ENCODE peak calls at places on chromosome 5, in nine cellular contexts. L is fibroblast of lung, Y is psoas muscle, A is NB4, F is endodermal cell, C is astrocyte of the cerebellum, D is HFF-Myc, N is adipocyte, E is GM06990. H is an unnamed sample.

GRCh38 chr5:82225525-82226172 is 52.5 kb downstream of the RPS23 start:
- DNase-seq in L (peak; percentile 40), Y (peak; percentile 60), A (peak; percentile 71), F (peak; percentile 90), C (peak; percentile 44), D (peak; percentile 43), N (peak; percentile 83), E (peak; percentile 23), H (peak; percentile 59)

GRCh38 chr5:55402199-55402598 is 94.4 kb downstream of the MTREX start:
- DNase-seq in L (no peak), Y (no peak), A (no peak), F (peak; percentile 64), C (no peak), D (no peak), N (no peak), E (no peak), H (no peak)

GRCh38 chr5:73654861-73655318 is 28.9 kb downstream of the ARHGEF28 start:
- DNase-seq in L (no peak), Y (no peak), A (no peak), F (no peak), C (no peak), D (no peak), N (no peak), E (no peak), H (no peak)

GRCh38 chr5:76801803-76802195 is 17.0 kb upstream of the F2RL1 start:
- DNase-seq in L (no peak), Y (no peak), A (no peak), F (no peak), C (no peak), D (no peak), N (no peak), E (no peak), H (no peak)

GRCh38 chr5:125053179-125053578 is 306.7 kb upstream of the ZNF608 start:
- DNase-seq in L (no peak), Y (no peak), A (no peak), F (no peak), C (no peak), D (no peak), N (no peak), E (no peak), H (no peak)

GRCh38 chr5:76813982-76814562 is 4.8 kb upstream of the F2RL1 start:
- DNase-seq in L (peak; percentile 99), Y (no peak), A (no peak), F (no peak), C (peak; percentile 89), D (peak; percentile 79), N (peak; percentile 73), E (no peak), H (no peak)

GRCh38 chr5:42960472-42960871 is 79.6 kb downstream of the ANXA2R start:
- DNase-seq in L (no peak), Y (no peak), A (no peak), F (no peak), C (no peak), D (no peak), N (no peak), E (no peak), H (no peak)

GRCh38 chr5:138504799-138505198 is 38.2 kb downstream of the ETF1 start:
- DNase-seq in L (no peak), Y (no peak), A (no peak), F (no peak), C (no peak), D (no peak), N (peak; percentile 40), E (no peak), H (no peak)

GRCh38 chr5:32297181-32298055 is 15.3 kb downstream of the MTMR12 start:
- DNase-seq in L (no peak), Y (no peak), A (no peak), F (no peak), C (no peak), D (no peak), N (no peak), E (no peak), H (no peak)

GRCh38 chr5:74919487-74919886 is 53.3 kb upstream of the FAM169A start:
- DNase-seq in L (peak; percentile 58), Y (no peak), A (peak; percentile 57), F (peak; percentile 55), C (no peak), D (peak; percentile 41), N (peak; percentile 83), E (no peak), H (peak; percentile 55)

GRCh38 chr5:148559461-148559860 is 94.9 kb downstream of the HTR4 start:
- DNase-seq in L (no peak), Y (no peak), A (no peak), F (no peak), C (no peak), D (no peak), N (no peak), E (no peak), H (no peak)

DNA sequence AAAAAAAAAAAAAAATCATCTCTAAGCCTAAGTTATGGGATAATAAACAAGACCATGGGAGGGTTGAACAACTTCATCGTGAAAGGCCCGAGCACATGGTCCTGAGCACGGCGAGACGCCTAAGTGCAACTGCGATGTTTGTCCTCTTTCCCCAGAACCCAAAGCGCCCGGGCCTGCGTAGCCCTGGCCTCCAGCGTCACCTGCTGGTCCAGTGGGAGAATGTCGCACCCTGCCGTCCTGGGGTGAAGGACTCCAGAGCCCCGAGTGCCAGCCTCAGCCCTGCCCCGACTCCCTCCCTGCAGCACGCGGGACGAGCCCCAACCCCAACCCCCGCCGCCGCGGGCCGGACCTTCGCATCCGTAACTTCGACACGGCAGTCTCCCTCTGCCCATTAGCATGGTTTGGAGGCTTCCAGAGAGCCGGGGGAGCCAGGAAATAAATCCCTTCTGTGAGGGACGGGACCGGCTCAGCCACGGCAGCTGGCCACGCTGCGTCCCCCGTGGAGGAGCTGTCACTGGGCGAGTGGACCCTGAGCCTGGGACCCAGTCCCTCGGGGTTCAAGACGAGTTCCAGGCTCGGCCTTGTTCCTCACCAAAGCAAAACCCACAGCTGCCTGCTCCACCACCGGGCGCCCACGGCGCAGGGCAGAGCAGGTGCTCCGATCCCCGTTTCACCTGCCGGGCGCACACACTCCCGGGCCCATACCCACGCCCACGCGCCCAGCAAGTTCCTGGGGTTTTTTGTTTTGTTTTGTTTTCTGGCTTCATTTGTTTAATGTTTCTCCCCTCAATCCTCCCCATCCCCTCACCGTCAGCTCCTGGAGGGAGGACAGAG is 132.5 kb upstream of the HAND1 start:
- DNase-seq in L (peak; percentile 39), Y (peak; percentile 78), A (peak; percentile 82), F (peak; percentile 97), C (peak; percentile 16), D (peak; percentile 51), N (peak; percentile 91), E (peak; percentile 80), H (peak; percentile 14)
- H3K4me3 ChIP-seq in L (peak overlapping the region; percentile 52), Y (peak overlapping the region; percentile 50), A (no peak overlapping the region), F (peak overlapping the region; percentile 77), C (peak overlapping the region; percentile 16), D (peak overlapping the region; percentile 31), N (peak overlapping the region; percentile 73), E (peak overlapping the region; percentile 53), H (no peak overlapping the region)

GRCh38 chr5:137498736-137499505 is at the start of gene SPOCK1:
- DNase-seq in L (peak; percentile 66), Y (peak; percentile 86), A (peak; percentile 73), F (peak; percentile 91), C (peak; percentile 52), D (no peak), N (peak; percentile 95), E (peak; percentile 68), H (peak; percentile 7)

GRCh38 chr5:137497396-137498290 is 1.5 kb downstream of the SPOCK1 start:
- DNase-seq in L (no peak), Y (no peak), A (no peak), F (no peak), C (no peak), D (no peak), N (peak; percentile 28), E (peak; percentile 3), H (no peak)

GRCh38 chr5:137500616-137501225 is 1.6 kb upstream of the SPOCK1 start:
- DNase-seq in L (no peak), Y (no peak), A (no peak), F (no peak), C (no peak), D (no peak), N (no peak), E (no peak), H (no peak)

GRCh38 chr5:137496919-137497318 is 2.2 kb downstream of the SPOCK1 start:
- DNase-seq in L (no peak), Y (no peak), A (no peak), F (no peak), C (no peak), D (peak; percentile 19), N (peak; percentile 67), E (no peak), H (no peak)

DNA sequence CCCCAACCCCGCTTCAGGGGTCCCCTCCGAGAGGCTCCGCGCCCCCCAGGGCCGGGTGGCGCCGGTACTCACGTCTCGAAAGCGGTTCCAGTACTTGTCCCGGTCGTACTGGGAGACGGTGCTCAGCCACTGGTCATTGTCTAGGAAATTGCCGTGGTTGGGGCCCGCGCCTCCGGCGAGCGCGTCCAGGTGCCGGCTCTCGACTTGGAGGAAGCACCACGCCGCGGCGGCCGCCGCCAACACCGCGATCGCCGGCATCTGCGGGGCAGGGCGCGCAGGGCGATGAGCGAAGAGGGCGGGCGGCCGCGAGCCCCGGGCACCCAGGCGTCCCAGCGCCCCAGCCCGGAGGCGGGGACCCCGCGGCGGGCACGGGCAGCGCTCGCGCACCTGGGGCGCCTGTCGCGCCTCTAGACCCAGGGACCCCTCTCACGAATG is 808 bp downstream of the SPOCK1 start:
- DNase-seq in L (peak; percentile 51), Y (peak; percentile 54), A (no peak), F (peak; percentile 85), C (no peak), D (no peak), N (peak; percentile 70), E (peak; percentile 10), H (no peak)
- H3K4me3 ChIP-seq in L (peak overlapping the region; percentile 77), Y (peak overlapping the region; percentile 65), A (no peak overlapping the region), F (peak overlapping the region; percentile 79), C (peak overlapping the region; percentile 78), D (peak overlapping the region; percentile 58), N (peak overlapping the region; percentile 90), E (no peak overlapping the region), H (no peak overlapping the region)

DNA sequence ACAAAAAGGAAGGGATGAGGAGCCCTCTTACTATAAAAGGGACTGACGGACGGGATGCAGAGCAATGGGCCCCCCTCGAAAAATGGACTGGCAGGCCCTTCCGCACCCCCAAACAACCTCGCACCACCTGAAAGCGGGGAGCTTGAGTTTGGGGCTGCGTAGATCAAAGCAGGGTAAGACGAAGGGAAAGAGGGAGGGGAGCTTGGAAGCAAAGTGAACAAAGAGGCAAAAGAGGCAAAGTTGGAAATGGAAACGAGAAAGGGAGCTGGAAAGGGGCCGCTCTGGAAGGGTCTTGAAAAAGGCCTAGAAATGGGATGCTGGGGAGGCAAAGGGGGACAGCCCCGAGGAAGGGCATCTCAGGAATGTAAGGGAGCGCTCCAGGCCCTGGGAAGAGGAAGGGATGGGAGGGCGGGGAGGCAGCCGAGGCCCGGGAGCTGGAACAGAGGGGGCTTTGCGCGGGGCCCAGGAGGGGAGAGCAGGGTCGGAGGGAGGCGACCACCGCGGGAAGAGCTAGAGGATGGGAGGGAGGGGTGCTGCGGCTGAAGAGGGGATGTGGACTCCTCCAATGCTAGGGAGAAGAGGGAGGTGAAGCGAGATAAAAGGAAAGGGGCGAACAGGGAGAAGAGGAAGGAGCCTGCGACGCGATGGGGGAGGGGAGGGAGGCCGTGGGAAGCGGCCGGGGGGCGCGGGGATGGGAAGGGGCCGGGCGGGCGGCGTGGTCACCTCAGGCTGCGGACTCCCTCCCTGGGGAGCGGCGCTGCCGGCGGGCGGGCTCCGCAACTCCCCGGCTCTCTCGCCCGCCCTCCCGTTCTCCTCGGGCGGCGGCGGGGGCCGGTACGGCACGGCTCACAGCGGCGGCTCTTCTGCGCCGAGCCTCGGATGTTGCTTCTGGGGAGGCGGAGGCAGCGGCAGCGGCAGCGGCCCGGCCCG is 580 bp downstream of the RNF145 start:
- DNase-seq in L (peak; percentile 46), Y (peak; percentile 63), A (peak; percentile 49), F (peak; percentile 81), C (no peak), D (no peak), N (peak; percentile 67), E (peak; percentile 46), H (peak; percentile 20)
- H3K4me3 ChIP-seq in L (peak overlapping the region; percentile 71), Y (peak overlapping the region; percentile 86), A (peak overlapping the region; percentile 77), F (peak overlapping the region; percentile 98), C (peak overlapping the region; percentile 78), D (peak overlapping the region; percentile 95), N (peak overlapping the region; percentile 86), E (peak overlapping the region; percentile 87), H (peak overlapping the region; percentile 96)

GRCh38 chr5:3601929-3602712 is 6.5 kb downstream of the IRX1 start:
- DNase-seq in L (peak; percentile 41), Y (no peak), A (no peak), F (peak; percentile 69), C (no peak), D (no peak), N (no peak), E (no peak), H (no peak)
- H3K4me3 ChIP-seq in L (no peak overlapping the region), Y (no peak overlapping the region), A (no peak overlapping the region), F (no peak overlapping the region), C (peak overlapping the region; percentile 70), D (no peak overlapping the region), N (no peak overlapping the region), E (no peak overlapping the region), H (no peak overlapping the region)